ENCODE peak calls at places on chromosomes 7 and 10, in four cellular contexts. V is OCI-LY7, P is adrenal gland, X is heart right ventricle. I is an unnamed sample. For H3K4me1, the result is how much of the 10 kb centered on the place peaks cover.

GRCh38 chr7:130695840-130696239 is 9.5 kb upstream of the TSGA13 start:
- DNase-seq in V (peak), P (no peak), X (no peak), I (peak)

GRCh38 chr7:12719141-12719919 is 31.9 kb downstream of the ARL4A start:
- DNase-seq in V (no peak), P (no peak), X (no peak), I (no peak)

GRCh38 chr7:19017374-19017773 is 100.1 kb downstream of the TWIST1 start:
- DNase-seq in V (no peak), P (no peak), X (no peak), I (no peak)

GRCh38 chr7:47474937-47475879 is 106.7 kb downstream of the TNS3 start:
- DNase-seq in V (peak), P (peak), X (peak), I (no peak)

GRCh38 chr10:71708301-71708703 is 11.3 kb downstream of the C10orf105 start:
- DNase-seq in V (peak), P (peak), X (peak), I (peak)

GRCh38 chr10:113704637-113705343 is 25.1 kb downstream of the CASP7 start:
- DNase-seq in V (peak), P (no peak), X (no peak), I (peak)

GRCh38 chr10:18214692-18215563 is 74.7 kb downstream of the CACNB2 start:
- DNase-seq in V (peak), P (peak), X (no peak), I (no peak)

GRCh38 chr7:87152897-87153641 is 816 bp downstream of the DMTF1 start:
- DNase-seq in V (peak), P (peak), X (peak), I (no peak)

GRCh38 chr7:101232141-101232821 is 5.3 kb downstream of the CLDN15 start:
- DNase-seq in V (no peak), P (no peak), X (no peak), I (no peak)

GRCh38 chr7:2726316-2727018 is 38.5 kb downstream of the AMZ1 start:
- DNase-seq in V (no peak), P (no peak), X (no peak), I (no peak)

GRCh38 chr7:77393261-77393660 is 22.9 kb downstream of the GSAP start:
- DNase-seq in V (no peak), P (no peak), X (no peak), I (no peak)

GRCh38 chr7:6376820-6377219 is 70.9 kb downstream of the DAGLB start:
- DNase-seq in V (peak), P (no peak), X (no peak), I (no peak)

GRCh38 chr7:7157177-7157886 is 25.0 kb upstream of the C1GALT1 start:
- DNase-seq in V (no peak), P (no peak), X (no peak), I (peak)

GRCh38 chr7:128904381-128905197 is 5.9 kb downstream of the KCP start:
- DNase-seq in V (peak), P (no peak), X (no peak), I (peak)

DNA sequence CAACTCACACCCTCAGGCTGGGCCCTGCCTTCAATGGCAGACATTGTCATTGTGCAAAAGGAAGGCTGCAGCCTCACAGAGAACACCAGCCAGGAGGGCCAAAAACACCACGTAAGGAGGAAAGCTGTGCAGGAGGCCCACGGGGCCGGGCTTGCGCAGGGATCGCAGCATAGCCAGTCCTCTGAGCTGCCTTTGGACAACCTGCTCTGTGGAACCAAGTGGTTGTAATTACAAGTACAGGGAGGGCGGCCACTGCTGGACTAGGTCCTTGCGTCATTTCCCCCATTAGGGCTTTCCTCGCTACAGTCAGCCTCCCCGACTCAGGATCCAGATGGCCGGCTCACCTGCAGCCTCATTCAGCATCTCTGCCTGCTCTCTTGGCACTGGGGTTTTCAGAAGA is 66.9 kb downstream of the FAM53B start:
- DNase-seq in V (no peak), P (no peak), X (peak), I (no peak)
- H3K4me1 ChIP-seq in V (under half), P (half or more), X (half or more), I (half or more)

GRCh38 chr7:151068069-151068773 is 8.8 kb downstream of the SLC4A2 start:
- DNase-seq in V (no peak), P (no peak), X (no peak), I (no peak)
- H3K27ac ChIP-seq in V (no peak), P (no peak), X (no peak), I (no peak)

GRCh38 chr7:333399-333776 is 43.4 kb downstream of the FOXL3 start:
- DNase-seq in V (no peak), P (no peak), X (peak), I (no peak)

GRCh38 chr7:334618-335357 is 44.8 kb downstream of the FOXL3 start:
- DNase-seq in V (no peak), P (no peak), X (no peak), I (no peak)

GRCh38 chr7:337567-337951 is 47.6 kb downstream of the FOXL3 start:
- DNase-seq in V (no peak), P (no peak), X (peak), I (no peak)

GRCh38 chr7:336810-337566 is 47.0 kb downstream of the FOXL3 start:
- DNase-seq in V (no peak), P (no peak), X (peak), I (no peak)

GRCh38 chr7:335358-336148 is 45.6 kb downstream of the FOXL3 start:
- DNase-seq in V (no peak), P (no peak), X (no peak), I (no peak)
- H3K4me1 ChIP-seq in V (under half), P (under half), X (under half), I (under half)

GRCh38 chr10:7231420-7232414 is 179.1 kb downstream of the SFMBT2 start:
- DNase-seq in V (no peak), P (no peak), X (no peak), I (no peak)

GRCh38 chr10:7233259-7233991 is 177.4 kb downstream of the SFMBT2 start:
- DNase-seq in V (no peak), P (no peak), X (no peak), I (peak)

GRCh38 chr10:7235376-7235775 is 175.5 kb downstream of the SFMBT2 start:
- DNase-seq in V (no peak), P (no peak), X (no peak), I (no peak)

GRCh38 chr10:7230956-7231355 is 179.9 kb downstream of the SFMBT2 start:
- DNase-seq in V (no peak), P (no peak), X (no peak), I (no peak)

DNA sequence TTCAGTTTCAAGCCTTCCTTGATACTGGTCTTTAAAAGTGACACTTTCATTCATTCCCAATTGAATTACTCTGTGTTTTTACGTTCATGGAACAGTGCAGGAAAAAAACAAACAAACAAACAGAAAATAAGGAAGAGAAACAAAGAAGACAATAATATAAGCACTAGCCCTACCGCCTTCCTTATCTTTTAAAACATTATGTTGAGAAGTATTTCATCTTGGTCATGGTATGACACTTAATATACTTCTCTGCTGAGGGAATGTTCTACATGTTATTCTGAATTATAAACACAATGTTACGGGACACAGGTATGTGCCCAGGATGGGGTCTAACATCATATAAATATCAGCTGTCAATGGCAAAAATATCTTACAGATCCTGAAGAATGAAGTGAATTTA is 176.7 kb downstream of the SFMBT2 start:
- DNase-seq in V (no peak), P (no peak), X (no peak), I (no peak)
- H3K27ac ChIP-seq in V (no peak), P (no peak), X (no peak), I (no peak)